ENCODE peak calls at places on chromosomes 4 and X, in seven cellular contexts. T is HCT116, H is stomach, F is transverse colon, N is SK-N-SH, P is suprapubic skin, Q is breast epithelium. R is an unnamed sample.

GRCh38 chr4:24328711-24329110 is 255.6 kb downstream of the DHX15 start:
- DNase-seq in T (no peak), H (no peak), F (no peak), N (no peak), P (no peak), Q (no peak), R (no peak)

GRCh38 chr4:110630621-110631402 is 7.9 kb upstream of the PITX2 start:
- DNase-seq in T (no peak), H (no peak), F (no peak), N (no peak), P (no peak), Q (no peak), R (peak)

GRCh38 chr4:151184523-151185458 is 85.4 kb downstream of the RPS3A start:
- DNase-seq in T (peak), H (no peak), F (no peak), N (no peak), P (no peak), Q (no peak), R (no peak)

GRCh38 chr4:106062452-106062875 is 167.2 kb downstream of the NPNT start:
- DNase-seq in T (no peak), H (no peak), F (no peak), N (no peak), P (no peak), Q (no peak), R (no peak)

GRCh38 chr4:156751486-156751885 is 220.1 kb downstream of the PDGFC start:
- DNase-seq in T (no peak), H (no peak), F (no peak), N (no peak), P (no peak), Q (no peak), R (no peak)

GRCh38 chr4:74886490-74886889 is 46.4 kb upstream of the PARM1 start:
- DNase-seq in T (no peak), H (no peak), F (no peak), N (no peak), P (no peak), Q (peak), R (no peak)

GRCh38 chr4:184417802-184418511 is 56.4 kb downstream of the IRF2 start:
- DNase-seq in T (peak), H (no peak), F (no peak), N (no peak), P (no peak), Q (no peak), R (no peak)

GRCh38 chr4:57270350-57270749 is 160.2 kb upstream of the IGFBP7 start:
- DNase-seq in T (no peak), H (peak), F (no peak), N (no peak), P (no peak), Q (no peak), R (no peak)

GRCh38 chr4:152997771-152998487 is 61.8 kb downstream of the FHDC1 start:
- DNase-seq in T (no peak), H (no peak), F (no peak), N (no peak), P (no peak), Q (peak), R (no peak)

GRCh38 chr4:3862640-3863420 is 96.6 kb downstream of the ADRA2C start:
- DNase-seq in T (no peak), H (no peak), F (no peak), N (no peak), P (no peak), Q (no peak), R (peak)

GRCh38 chr4:147736458-147736857 is 4.6 kb downstream of the ARHGAP10 start:
- DNase-seq in T (no peak), H (no peak), F (no peak), N (no peak), P (no peak), Q (no peak), R (peak)

GRCh38 chr4:5146248-5146647 is 95.0 kb downstream of the STK32B start:
- DNase-seq in T (no peak), H (no peak), F (no peak), N (no peak), P (no peak), Q (no peak), R (no peak)

GRCh38 chr4:15778742-15779231 is 659 bp downstream of the CD38 start:
- DNase-seq in T (no peak), H (no peak), F (peak), N (no peak), P (no peak), Q (no peak), R (peak)

GRCh38 chr4:3046623-3047022 is 27.7 kb downstream of the HTT-AS start:
- DNase-seq in T (no peak), H (no peak), F (no peak), N (no peak), P (no peak), Q (no peak), R (no peak)

GRCh38 chr4:76235915-76236314 is 15.6 kb upstream of the FAM47E start:
- DNase-seq in T (no peak), H (no peak), F (peak), N (no peak), P (no peak), Q (no peak), R (peak)

GRCh38 chrX:119690921-119691716 is 1.8 kb downstream of the SEPTIN6 start:
- DNase-seq in T (no peak), H (no peak), F (peak), N (peak), P (no peak), Q (no peak), R (peak)

GRCh38 chr4:159837071-159837470 is 734.2 kb downstream of the RAPGEF2 start:
- DNase-seq in T (no peak), H (no peak), F (no peak), N (no peak), P (no peak), Q (no peak), R (no peak)

GRCh38 chrX:15465347-15465746 is 27.8 kb downstream of the PIR start:
- DNase-seq in T (no peak), H (no peak), F (no peak), N (peak), P (no peak), Q (no peak), R (no peak)

GRCh38 chr4:83002329-83002728 is 8.3 kb downstream of the LIN54 start:
- DNase-seq in T (no peak), H (no peak), F (no peak), N (no peak), P (no peak), Q (no peak), R (no peak)

GRCh38 chr4:25031077-25031606 is 396 bp upstream of the LGI2 start:
- DNase-seq in T (no peak), H (no peak), F (peak), N (peak), P (no peak), Q (no peak), R (peak)

GRCh38 chrX:10608099-10608498 is 12.3 kb downstream of the MID1 start:
- DNase-seq in T (no peak), H (no peak), F (peak), N (no peak), P (no peak), Q (no peak), R (no peak)

GRCh38 chrX:48045410-48046311 is 25.8 kb downstream of the ZNF630 start:
- DNase-seq in T (peak), H (no peak), F (no peak), N (no peak), P (no peak), Q (no peak), R (no peak)

GRCh38 chrX:2370436-2370835 is 130.3 kb downstream of the DHRSX start:
- DNase-seq in T (no peak), H (no peak), F (no peak), N (no peak), P (no peak), Q (no peak), R (no peak)

GRCh38 chr4:82266345-82266744 is 107.4 kb downstream of the HNRNPD start:
- DNase-seq in T (no peak), H (no peak), F (no peak), N (no peak), P (no peak), Q (no peak), R (no peak)

GRCh38 chrX:145213504-145213903 is 33.8 kb upstream of the SPANXN1 start:
- DNase-seq in T (no peak), H (no peak), F (no peak), N (peak), P (no peak), Q (no peak), R (peak)

GRCh38 chrX:31397119-31397518 is 325.3 kb upstream of the FTHL17 start:
- DNase-seq in T (no peak), H (no peak), F (no peak), N (no peak), P (no peak), Q (no peak), R (no peak)

GRCh38 chrX:103406256-103406655 is 29.9 kb downstream of the BEX3 start:
- DNase-seq in T (no peak), H (no peak), F (no peak), N (no peak), P (no peak), Q (no peak), R (no peak)

GRCh38 chrX:118240359-118240758 is 105.5 kb upstream of the WDR44 start:
- DNase-seq in T (no peak), H (no peak), F (no peak), N (no peak), P (no peak), Q (no peak), R (no peak)

GRCh38 chr4:109589605-109590004 is 29.6 kb downstream of the MCUB start:
- DNase-seq in T (no peak), H (no peak), F (no peak), N (no peak), P (no peak), Q (no peak), R (no peak)

GRCh38 chr4:28278676-28279075 is 1418.0 kb downstream of the STIM2 start:
- DNase-seq in T (no peak), H (no peak), F (no peak), N (no peak), P (no peak), Q (no peak), R (no peak)

GRCh38 chrX:73215263-73215662 is 612 bp upstream of the NAP1L2 start:
- DNase-seq in T (no peak), H (no peak), F (no peak), N (no peak), P (no peak), Q (no peak), R (peak)
- H3K4me3 ChIP-seq in T (no peak), H (peak), F (no peak), N (peak), P (peak), Q (peak), R (peak)

GRCh38 chr4:6873792-6874461 is 35.7 kb upstream of the TBC1D14 start:
- DNase-seq in T (peak), H (peak), F (peak), N (peak), P (no peak), Q (peak), R (peak)
- TF ChIP-seq POLR2AphosphoS5 in T (no peak), H (no peak), F (no peak), N (no peak), P (no peak), Q (no peak), R (no peak)

DNA sequence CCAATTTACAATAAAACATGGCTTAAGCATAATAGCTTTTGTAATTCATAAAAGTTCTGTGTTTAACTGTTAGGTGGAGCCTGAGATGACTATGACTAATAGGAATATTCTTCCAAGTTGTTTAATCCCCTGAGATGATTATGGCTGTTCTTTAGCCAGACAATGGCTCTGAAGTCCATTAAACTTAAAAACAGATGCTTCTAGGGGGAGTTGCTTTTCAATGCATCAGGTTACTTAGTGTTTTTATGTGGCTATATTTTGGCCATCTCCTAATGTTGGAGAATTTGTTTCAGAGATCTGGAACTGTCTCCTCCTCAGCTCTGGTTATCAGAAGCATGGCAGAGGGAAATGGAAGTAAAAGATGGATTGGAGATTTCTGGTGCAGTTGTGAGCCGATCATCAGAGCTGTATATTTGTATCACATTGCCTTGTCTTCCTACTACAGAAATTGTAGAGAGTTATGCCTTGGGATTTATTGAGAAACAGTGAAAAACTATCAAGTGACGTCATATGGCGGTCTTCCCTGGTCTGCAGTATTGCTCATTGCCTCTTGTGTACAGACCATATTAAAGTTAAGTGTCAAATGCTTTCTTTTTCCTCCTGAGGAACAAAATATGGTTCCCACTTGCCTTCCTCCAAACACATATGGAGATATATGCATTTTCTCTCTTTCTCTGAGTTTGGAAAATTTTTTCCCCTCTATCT is 29.7 kb downstream of the SGMS2 start:
- DNase-seq in T (no peak), H (no peak), F (no peak), N (no peak), P (no peak), Q (no peak), R (no peak)
- H3K4me3 ChIP-seq in T (no peak), H (no peak), F (no peak), N (no peak), P (no peak), Q (peak), R (no peak)

DNA sequence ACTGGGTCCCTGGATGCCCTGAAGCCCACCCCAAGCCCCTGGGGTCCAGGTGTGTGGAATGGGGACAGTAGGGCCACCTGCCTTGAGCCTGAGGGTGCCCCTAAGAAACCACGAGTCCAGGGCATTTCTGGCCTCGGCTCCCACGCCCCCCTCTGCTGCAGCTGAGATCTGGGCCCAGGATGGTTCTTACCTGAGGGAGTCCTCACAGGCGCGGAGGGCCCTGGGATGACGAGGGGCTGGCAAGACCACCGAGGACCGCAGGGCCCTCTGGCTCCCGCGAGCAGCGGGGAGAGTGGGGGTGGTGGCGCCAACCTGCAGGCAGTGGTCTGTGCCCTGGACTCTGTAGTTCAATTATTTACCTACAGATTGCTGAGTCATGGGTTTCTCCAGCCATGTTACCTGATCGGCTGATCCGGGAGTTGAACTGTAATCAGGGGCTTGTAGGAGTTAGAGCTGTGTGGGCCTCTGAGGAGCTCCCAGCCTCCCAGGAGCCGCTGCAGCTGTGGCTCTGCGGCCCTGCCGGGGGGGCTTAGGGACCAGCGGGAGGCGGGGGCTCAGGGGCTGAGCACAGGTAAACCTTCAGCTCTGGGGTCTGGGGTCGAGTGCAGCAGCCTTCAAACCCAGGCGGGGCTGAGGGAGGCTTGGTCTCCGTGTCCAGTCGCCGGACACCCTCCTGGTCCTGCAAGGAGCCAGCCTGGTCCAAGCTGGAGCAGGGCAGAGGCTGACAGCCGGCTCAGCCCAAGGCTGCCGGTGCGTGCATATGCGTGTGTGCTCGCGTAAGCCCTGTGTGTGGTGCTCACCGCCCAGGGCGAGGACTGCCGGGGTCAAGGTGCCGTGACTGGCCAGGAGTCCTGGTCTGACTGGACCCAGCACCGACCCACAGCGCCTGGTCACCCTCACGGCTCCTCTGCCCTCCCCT is at the start of gene SLC26A1:
- DNase-seq in T (no peak), H (peak), F (peak), N (no peak), P (no peak), Q (no peak), R (no peak)
- TF ChIP-seq POLR2AphosphoS5 in T (no peak), H (no peak), F (no peak), N (no peak), P (no peak), Q (no peak), R (no peak)

DNA sequence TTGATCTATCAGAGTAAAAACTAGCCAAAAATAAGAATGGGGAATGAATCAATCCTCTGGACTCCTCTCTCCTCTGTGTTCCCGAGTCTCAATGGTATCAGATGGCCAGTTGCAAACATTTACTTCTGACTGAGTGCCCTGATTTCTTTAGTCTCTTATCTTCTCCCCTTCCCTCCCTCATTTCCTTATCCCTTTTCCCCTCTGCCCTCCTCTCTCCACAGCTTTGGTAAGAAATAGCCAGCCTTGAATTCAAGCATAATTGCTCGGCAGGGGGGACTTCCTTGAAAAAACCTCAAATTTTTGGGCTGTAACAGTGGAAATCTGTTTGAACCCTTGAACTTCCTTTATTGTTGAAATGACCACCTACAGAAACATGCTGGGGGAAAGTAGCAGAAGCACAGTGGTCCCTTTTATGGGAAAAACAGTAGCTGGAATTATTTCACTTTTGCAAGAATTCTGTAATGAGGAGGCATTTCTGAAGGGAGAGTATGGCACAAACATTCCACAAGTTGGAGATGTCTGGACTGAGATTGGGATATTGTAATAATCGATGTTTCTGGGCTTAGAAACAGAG is 40.3 kb downstream of the NHS start:
- DNase-seq in T (no peak), H (no peak), F (no peak), N (no peak), P (no peak), Q (no peak), R (peak)
- H3K4me3 ChIP-seq in T (no peak), H (no peak), F (no peak), N (no peak), P (no peak), Q (no peak), R (peak)

GRCh38 chr4:20433101-20433705 is 181.5 kb downstream of the SLIT2 start:
- DNase-seq in T (no peak), H (no peak), F (no peak), N (no peak), P (no peak), Q (no peak), R (no peak)

GRCh38 chr4:20430555-20430954 is 178.8 kb downstream of the SLIT2 start:
- DNase-seq in T (no peak), H (no peak), F (peak), N (no peak), P (no peak), Q (no peak), R (no peak)

GRCh38 chr4:20428410-20429160 is 176.9 kb downstream of the SLIT2 start:
- DNase-seq in T (no peak), H (no peak), F (no peak), N (no peak), P (no peak), Q (no peak), R (peak)

GRCh38 chr4:20431422-20432014 is 179.8 kb downstream of the SLIT2 start:
- DNase-seq in T (no peak), H (no peak), F (no peak), N (no peak), P (no peak), Q (no peak), R (peak)

GRCh38 chr4:20432098-20432497 is 180.4 kb downstream of the SLIT2 start:
- DNase-seq in T (no peak), H (no peak), F (no peak), N (no peak), P (no peak), Q (no peak), R (no peak)
- TF ChIP-seq POLR2AphosphoS5 in T (no peak), H (peak), F (no peak), N (no peak), P (no peak), Q (no peak), R (no peak)

R was measured in GM23338.